ENCODE peak calls at places on chromosomes 4 and X, in four cellular contexts. One of them, this sample, is unnamed.

GRCh38 chr4:2933566-2934076 is 29.6 kb downstream of the NOP14 start:
- DNase-seq in HCT116: no peak
- DNase-seq in CD8-positive, alpha-beta T cell: no peak
- DNase-seq in foreskin fibroblast: no peak
- DNase-seq in this sample: no peak

GRCh38 chr4:37967749-37968148 is 7.6 kb downstream of the PTTG2 start:
- DNase-seq in HCT116: no peak
- DNase-seq in CD8-positive, alpha-beta T cell: no peak
- DNase-seq in foreskin fibroblast: peak; percentile 33
- DNase-seq in this sample: no peak

GRCh38 chrX:16123222-16123786 is at the start of gene GRPR:
- DNase-seq in HCT116: peak; percentile 74
- DNase-seq in CD8-positive, alpha-beta T cell: peak; percentile 47
- DNase-seq in foreskin fibroblast: peak; percentile 88
- DNase-seq in this sample: peak; percentile 88

GRCh38 chr4:71229477-71230257 is 109.2 kb upstream of the SLC4A4 start:
- DNase-seq in HCT116: peak; percentile 7
- DNase-seq in CD8-positive, alpha-beta T cell: no peak
- DNase-seq in foreskin fibroblast: peak; percentile 54
- DNase-seq in this sample: no peak

GRCh38 chr4:180618396-180618795 is 1624.8 kb upstream of the TENM3 start:
- DNase-seq in HCT116: no peak
- DNase-seq in CD8-positive, alpha-beta T cell: no peak
- DNase-seq in foreskin fibroblast: no peak
- DNase-seq in this sample: no peak

GRCh38 chr4:31793907-31794306 is 1073.7 kb downstream of the PCDH7 start:
- DNase-seq in HCT116: no peak
- DNase-seq in CD8-positive, alpha-beta T cell: no peak
- DNase-seq in foreskin fibroblast: no peak
- DNase-seq in this sample: no peak

GRCh38 chr4:47221721-47222120 is 190.4 kb downstream of the GABRB1 start:
- DNase-seq in HCT116: no peak
- DNase-seq in CD8-positive, alpha-beta T cell: no peak
- DNase-seq in foreskin fibroblast: peak; percentile 83
- DNase-seq in this sample: no peak

GRCh38 chr4:90181644-90182043 is 54.5 kb downstream of the CCSER1 start:
- DNase-seq in HCT116: no peak
- DNase-seq in CD8-positive, alpha-beta T cell: no peak
- DNase-seq in foreskin fibroblast: no peak
- DNase-seq in this sample: no peak

GRCh38 chr4:7196283-7196651 is 3.9 kb downstream of the SORCS2 start:
- DNase-seq in HCT116: no peak
- DNase-seq in CD8-positive, alpha-beta T cell: no peak
- DNase-seq in foreskin fibroblast: no peak
- DNase-seq in this sample: no peak

GRCh38 chrX:48480583-48480982 is 4.6 kb downstream of the FTSJ1 start:
- DNase-seq in HCT116: no peak
- DNase-seq in CD8-positive, alpha-beta T cell: no peak
- DNase-seq in foreskin fibroblast: no peak
- DNase-seq in this sample: no peak

GRCh38 chrX:16061296-16061695 is 62.1 kb upstream of the GRPR start:
- DNase-seq in HCT116: no peak
- DNase-seq in CD8-positive, alpha-beta T cell: no peak
- DNase-seq in foreskin fibroblast: no peak
- DNase-seq in this sample: no peak

GRCh38 chr4:122163301-122163700 is 11.2 kb downstream of the BLTP1 start:
- DNase-seq in HCT116: no peak
- DNase-seq in CD8-positive, alpha-beta T cell: no peak
- DNase-seq in foreskin fibroblast: no peak
- DNase-seq in this sample: no peak

GRCh38 chr4:107349266-107349665 is 313.2 kb upstream of the DKK2 start:
- DNase-seq in HCT116: no peak
- DNase-seq in CD8-positive, alpha-beta T cell: no peak
- DNase-seq in foreskin fibroblast: peak; percentile 46
- DNase-seq in this sample: no peak

GRCh38 chr4:185317880-185318279 is 77.8 kb downstream of the LRP2BP start:
- DNase-seq in HCT116: no peak
- DNase-seq in CD8-positive, alpha-beta T cell: no peak
- DNase-seq in foreskin fibroblast: no peak
- DNase-seq in this sample: no peak
- TF ChIP-seq CTCF in HCT116: no peak
- TF ChIP-seq CTCF in CD8-positive, alpha-beta T cell: no peak
- TF ChIP-seq CTCF in foreskin fibroblast: no peak
- TF ChIP-seq CTCF in this sample: no peak

GRCh38 chr4:40908297-40908696 is 158.5 kb downstream of the NSUN7 start:
- DNase-seq in HCT116: peak; percentile 71
- DNase-seq in CD8-positive, alpha-beta T cell: no peak
- DNase-seq in foreskin fibroblast: no peak
- DNase-seq in this sample: peak; percentile 69

GRCh38 chr4:40912455-40913055 is 162.8 kb downstream of the NSUN7 start:
- DNase-seq in HCT116: no peak
- DNase-seq in CD8-positive, alpha-beta T cell: no peak
- DNase-seq in foreskin fibroblast: peak; percentile 49
- DNase-seq in this sample: no peak

GRCh38 chr4:40909363-40909876 is 159.7 kb downstream of the NSUN7 start:
- DNase-seq in HCT116: peak; percentile 90
- DNase-seq in CD8-positive, alpha-beta T cell: no peak
- DNase-seq in foreskin fibroblast: peak; percentile 85
- DNase-seq in this sample: no peak

GRCh38 chr4:40910706-40911105 is 161.0 kb downstream of the NSUN7 start:
- DNase-seq in HCT116: no peak
- DNase-seq in CD8-positive, alpha-beta T cell: no peak
- DNase-seq in foreskin fibroblast: peak; percentile 51
- DNase-seq in this sample: no peak

GRCh38 chr4:40908702-40909362 is 159.1 kb downstream of the NSUN7 start:
- DNase-seq in HCT116: peak; percentile 86
- DNase-seq in CD8-positive, alpha-beta T cell: peak; percentile 46
- DNase-seq in foreskin fibroblast: peak; percentile 83
- DNase-seq in this sample: peak; percentile 85
- H3K4me3 ChIP-seq in HCT116: peak overlapping the region; percentile 49
- H3K4me3 ChIP-seq in CD8-positive, alpha-beta T cell: no peak overlapping the region
- H3K4me3 ChIP-seq in foreskin fibroblast: no peak overlapping the region
- H3K4me3 ChIP-seq in this sample: no peak overlapping the region

GRCh38 chrX:40285876-40286275 is 188.1 kb upstream of the BCOR start:
- DNase-seq in HCT116: no peak
- DNase-seq in CD8-positive, alpha-beta T cell: no peak
- DNase-seq in foreskin fibroblast: no peak
- DNase-seq in this sample: no peak
- TF ChIP-seq CTCF in HCT116: no peak
- TF ChIP-seq CTCF in CD8-positive, alpha-beta T cell: no peak
- TF ChIP-seq CTCF in foreskin fibroblast: no peak
- TF ChIP-seq CTCF in this sample: no peak

GRCh38 chr4:173508386-173509002 is 21.5 kb downstream of the HAND2 start:
- DNase-seq in HCT116: no peak
- DNase-seq in CD8-positive, alpha-beta T cell: no peak
- DNase-seq in foreskin fibroblast: no peak
- DNase-seq in this sample: no peak

GRCh38 chr4:173511787-173512361 is 18.2 kb downstream of the HAND2 start:
- DNase-seq in HCT116: no peak
- DNase-seq in CD8-positive, alpha-beta T cell: no peak
- DNase-seq in foreskin fibroblast: no peak
- DNase-seq in this sample: no peak

GRCh38 chr4:173507471-173508385 is 22.3 kb downstream of the HAND2 start:
- DNase-seq in HCT116: no peak
- DNase-seq in CD8-positive, alpha-beta T cell: no peak
- DNase-seq in foreskin fibroblast: no peak
- DNase-seq in this sample: no peak

GRCh38 chr4:173506780-173507211 is 23.2 kb downstream of the HAND2 start:
- DNase-seq in HCT116: no peak
- DNase-seq in CD8-positive, alpha-beta T cell: no peak
- DNase-seq in foreskin fibroblast: no peak
- DNase-seq in this sample: no peak

DNA sequence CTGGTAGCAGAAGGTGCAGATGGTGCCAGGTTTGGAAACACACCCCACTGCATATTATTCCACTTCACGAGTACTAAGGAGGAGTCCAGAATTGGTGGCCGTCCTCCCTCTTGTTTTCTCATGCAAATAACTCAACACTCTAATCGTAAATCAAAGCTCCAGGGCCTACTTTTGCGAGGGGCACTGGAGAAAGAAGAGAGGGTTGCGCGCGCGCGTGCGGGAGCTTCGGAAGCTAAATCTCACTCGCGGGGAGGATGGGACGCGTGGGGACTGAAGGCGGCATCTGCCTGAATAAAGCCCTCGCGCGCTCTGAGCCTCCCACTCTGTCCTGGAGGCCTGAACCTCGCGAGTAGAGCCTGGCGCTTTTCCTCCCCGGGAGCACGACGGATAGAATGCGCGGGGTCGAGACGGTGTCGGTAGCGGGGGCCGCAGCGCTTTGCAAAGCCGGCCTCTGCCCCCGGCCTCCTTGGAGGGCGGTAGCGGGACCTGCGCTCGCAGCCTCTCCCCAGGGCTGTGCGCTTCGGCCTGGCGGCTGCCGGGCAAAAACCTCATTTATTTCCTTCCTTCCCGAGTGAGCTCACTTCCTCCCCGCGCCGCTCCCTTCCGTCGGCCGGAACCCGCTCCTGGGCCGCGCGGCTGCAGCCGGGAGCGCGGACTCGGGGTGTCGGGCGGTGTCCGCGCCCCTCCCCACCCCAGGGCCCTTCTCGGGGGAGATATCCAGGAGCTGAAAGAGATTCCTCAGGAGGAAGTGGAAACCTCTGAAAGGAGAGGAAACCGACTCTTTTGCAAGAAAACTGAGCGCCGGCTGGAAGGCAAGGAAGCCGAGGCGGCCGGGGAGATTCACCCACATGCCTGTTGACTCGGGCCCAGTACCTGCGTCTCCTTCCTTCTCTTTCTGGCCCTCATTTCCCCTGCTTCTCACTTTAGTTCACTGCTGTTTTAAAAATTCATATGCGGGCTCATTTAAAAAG is 20.7 kb downstream of the HAND2 start:
- DNase-seq in HCT116: no peak
- DNase-seq in CD8-positive, alpha-beta T cell: no peak
- DNase-seq in foreskin fibroblast: peak; percentile 84
- DNase-seq in this sample: no peak
- H3K4me3 ChIP-seq in HCT116: no peak overlapping the region
- H3K4me3 ChIP-seq in CD8-positive, alpha-beta T cell: peak overlapping the region; percentile 49
- H3K4me3 ChIP-seq in foreskin fibroblast: peak overlapping the region; percentile 51
- H3K4me3 ChIP-seq in this sample: peak overlapping the region; percentile 50

DNA sequence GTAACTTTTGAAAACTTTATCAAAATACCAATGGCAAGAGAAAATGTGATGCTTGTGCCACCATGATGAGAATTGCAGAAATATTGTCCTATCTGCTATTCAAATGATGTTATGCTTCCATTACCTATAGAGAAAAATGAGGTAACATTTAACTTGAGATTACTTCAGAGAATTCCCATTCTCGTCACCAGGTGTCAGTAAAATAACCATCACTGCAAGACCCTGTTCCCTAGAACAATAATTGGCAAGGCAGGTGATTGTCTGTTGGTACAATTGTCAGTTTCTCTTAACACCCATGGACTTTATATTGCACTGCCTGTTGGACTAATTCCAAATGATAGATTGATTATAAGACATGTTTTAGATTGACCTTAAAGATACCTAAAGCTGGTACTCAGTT is 179.9 kb downstream of the GABRG1 start:
- DNase-seq in HCT116: no peak
- DNase-seq in CD8-positive, alpha-beta T cell: no peak
- DNase-seq in foreskin fibroblast: no peak
- DNase-seq in this sample: no peak
- TF ChIP-seq CTCF in HCT116: no peak
- TF ChIP-seq CTCF in CD8-positive, alpha-beta T cell: no peak
- TF ChIP-seq CTCF in foreskin fibroblast: no peak
- TF ChIP-seq CTCF in this sample: no peak

DNA sequence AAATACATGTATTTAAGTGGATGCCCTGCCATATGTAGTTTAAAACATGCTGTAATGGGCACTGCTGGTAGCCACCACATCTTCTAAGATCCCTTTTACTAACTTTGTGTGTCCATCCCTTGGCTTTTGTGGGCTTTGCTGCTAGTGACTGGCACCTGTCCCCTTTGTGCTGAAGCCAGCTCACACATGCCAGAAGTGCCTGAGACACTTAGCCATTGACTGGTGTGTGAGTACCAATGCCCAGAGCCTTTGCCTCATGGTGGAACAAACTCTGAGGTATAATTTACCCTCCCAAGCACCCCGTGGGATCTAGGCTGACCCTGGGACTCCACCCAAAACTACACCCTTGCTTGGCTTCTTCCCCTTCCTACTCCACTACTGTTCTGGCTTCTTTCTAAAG is 33.0 kb downstream of the ARHGAP6 start:
- DNase-seq in HCT116: no peak
- DNase-seq in CD8-positive, alpha-beta T cell: no peak
- DNase-seq in foreskin fibroblast: no peak
- DNase-seq in this sample: no peak
- H3K4me3 ChIP-seq in HCT116: no peak overlapping the region
- H3K4me3 ChIP-seq in CD8-positive, alpha-beta T cell: no peak overlapping the region
- H3K4me3 ChIP-seq in foreskin fibroblast: no peak overlapping the region
- H3K4me3 ChIP-seq in this sample: no peak overlapping the region

DNA sequence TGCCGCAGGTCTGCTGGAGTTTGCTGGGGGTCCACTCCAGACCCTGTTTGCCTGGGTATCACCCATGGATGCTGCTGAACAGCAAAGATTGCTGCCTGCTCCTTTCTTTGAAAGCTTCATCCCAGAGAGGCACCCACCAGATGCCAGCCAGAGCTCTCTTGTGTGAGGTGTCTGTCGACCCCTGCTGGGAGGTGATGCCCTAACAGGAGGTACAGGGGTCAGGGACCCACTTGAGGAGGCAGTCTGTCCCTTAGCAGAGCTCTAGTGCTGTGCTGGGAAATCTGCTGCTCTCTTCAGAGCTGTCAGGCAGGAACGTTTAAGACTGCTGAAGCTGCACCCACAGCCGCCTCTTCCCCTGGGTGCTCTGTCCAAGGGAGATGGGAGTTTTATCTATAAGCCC is 162.7 kb downstream of the NAF1 start:
- DNase-seq in HCT116: no peak
- DNase-seq in CD8-positive, alpha-beta T cell: no peak
- DNase-seq in foreskin fibroblast: no peak
- DNase-seq in this sample: no peak
- TF ChIP-seq CTCF in HCT116: peak; percentile 1
- TF ChIP-seq CTCF in CD8-positive, alpha-beta T cell: no peak
- TF ChIP-seq CTCF in foreskin fibroblast: no peak
- TF ChIP-seq CTCF in this sample: no peak

DNA sequence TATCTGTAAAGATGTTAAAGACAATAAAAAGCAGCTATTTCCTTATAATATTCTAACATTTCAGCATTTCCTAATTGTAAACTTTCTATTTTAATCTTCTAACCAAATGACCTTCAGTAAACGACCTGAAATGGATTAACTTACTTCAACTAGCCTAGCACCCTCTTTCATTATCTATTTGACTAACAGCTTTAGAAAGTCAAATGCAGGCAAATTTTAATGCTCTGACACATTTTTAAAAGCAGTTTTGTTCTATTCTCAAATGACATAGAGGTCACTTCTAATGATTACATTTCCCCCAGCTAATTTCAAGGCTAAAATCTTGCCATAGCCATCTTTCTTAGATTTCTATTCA is 41.9 kb downstream of the SLC7A11 start:
- DNase-seq in HCT116: no peak
- DNase-seq in CD8-positive, alpha-beta T cell: no peak
- DNase-seq in foreskin fibroblast: no peak
- DNase-seq in this sample: no peak
- H3K4me3 ChIP-seq in HCT116: peak overlapping the region; percentile 23
- H3K4me3 ChIP-seq in CD8-positive, alpha-beta T cell: no peak overlapping the region
- H3K4me3 ChIP-seq in foreskin fibroblast: no peak overlapping the region
- H3K4me3 ChIP-seq in this sample: no peak overlapping the region